ENCODE peak calls at places on chromosomes 1 and 21, in five cellular contexts. I, M, F, V and L are unnamed samples.

GRCh38 chr1:229092377-229093257 is 178.3 kb upstream of the RAB4A start:
- DNase-seq in I (no peak), M (no peak), F (no peak), V (no peak), L (no peak)

GRCh38 chr21:14725219-14725618 is 179.1 kb upstream of the SAMSN1 start:
- DNase-seq in I (no peak), M (no peak), F (no peak), V (no peak), L (no peak)

GRCh38 chr1:186271032-186271431 is 104.0 kb downstream of the TPR start:
- DNase-seq in I (no peak), M (no peak), F (no peak), V (no peak), L (no peak)

GRCh38 chr1:185939142-185939541 is 205.0 kb downstream of the HMCN1 start:
- DNase-seq in I (no peak), M (no peak), F (no peak), V (no peak), L (no peak)

GRCh38 chr1:29249951-29250581 is 13.7 kb downstream of the PTPRU start:
- DNase-seq in I (no peak), M (no peak), F (no peak), V (no peak), L (no peak)

GRCh38 chr1:151282883-151283725 is 1.0 kb downstream of the ZNF687 start:
- DNase-seq in I (no peak), M (peak; percentile 43), F (peak; percentile 35), V (peak; percentile 17), L (peak; percentile 53)

GRCh38 chr1:234709473-234710279 is 99.7 kb upstream of the IRF2BP2 start:
- DNase-seq in I (no peak), M (no peak), F (no peak), V (no peak), L (no peak)

GRCh38 chr1:87506147-87506546 is 177.5 kb downstream of the LMO4 start:
- DNase-seq in I (no peak), M (no peak), F (no peak), V (no peak), L (no peak)

GRCh38 chr1:40692429-40692905 is 963 bp downstream of the NFYC start:
- DNase-seq in I (no peak), M (no peak), F (no peak), V (peak; percentile 25), L (peak; percentile 18)

GRCh38 chr1:11478571-11479374 is at the start of gene DISP3:
- DNase-seq in I (peak; percentile 56), M (peak; percentile 43), F (peak; percentile 43), V (no peak), L (peak; percentile 82)

GRCh38 chr1:117631761-117632160 is 25.9 kb downstream of the TENT5C start:
- DNase-seq in I (no peak), M (no peak), F (no peak), V (no peak), L (no peak)

GRCh38 chr1:28236656-28237331 is 870 bp downstream of the ATP5IF1 start:
- DNase-seq in I (no peak), M (no peak), F (no peak), V (no peak), L (no peak)

GRCh38 chr1:223175032-223175431 is 32.0 kb upstream of the TLR5 start:
- DNase-seq in I (no peak), M (no peak), F (no peak), V (peak; percentile 15), L (peak; percentile 42)

GRCh38 chr1:155184835-155185782 is 11.5 kb downstream of the TRIM46 start:
- DNase-seq in I (no peak), M (peak; percentile 56), F (no peak), V (no peak), L (peak; percentile 52)

GRCh38 chr1:203650012-203650836 is 23.6 kb downstream of the ATP2B4 start:
- DNase-seq in I (peak; percentile 59), M (peak; percentile 71), F (peak; percentile 65), V (no peak), L (peak; percentile 86)

GRCh38 chr1:196181594-196181878 is 426.7 kb downstream of the KCNT2 start:
- DNase-seq in I (no peak), M (no peak), F (no peak), V (no peak), L (no peak)

GRCh38 chr1:174080819-174081218 is 58.7 kb upstream of the RC3H1 start:
- DNase-seq in I (no peak), M (peak; percentile 13), F (no peak), V (no peak), L (no peak)

GRCh38 chr1:20719871-20720620 is 2.2 kb upstream of the KIF17 start:
- DNase-seq in I (no peak), M (no peak), F (no peak), V (no peak), L (no peak)

GRCh38 chr1:92210701-92211100 is 7.0 kb upstream of the C1orf146 start:
- DNase-seq in I (no peak), M (no peak), F (no peak), V (no peak), L (no peak)

GRCh38 chr1:32349211-32349708 is 13.0 kb downstream of the FAM229A start:
- DNase-seq in I (no peak), M (no peak), F (peak; percentile 56), V (no peak), L (no peak)

GRCh38 chr1:228766788-228767187 is 31.5 kb downstream of the RHOU start:
- DNase-seq in I (no peak), M (no peak), F (no peak), V (no peak), L (no peak)

GRCh38 chr21:35375115-35375514 is 326.0 kb upstream of the RUNX1 start:
- DNase-seq in I (no peak), M (no peak), F (peak; percentile 17), V (no peak), L (peak; percentile 17)

GRCh38 chr1:214280386-214281029 is 451 bp upstream of the SMYD2 start:
- DNase-seq in I (no peak), M (peak; percentile 29), F (peak; percentile 24), V (peak; percentile 27), L (peak; percentile 53)

GRCh38 chr1:182842265-182842664 is 3.1 kb downstream of the DHX9 start:
- DNase-seq in I (no peak), M (no peak), F (no peak), V (no peak), L (no peak)

GRCh38 chr1:163055531-163055930 is 13.6 kb upstream of the RGS4 start:
- DNase-seq in I (no peak), M (no peak), F (no peak), V (no peak), L (no peak)

GRCh38 chr1:149978547-149979023 is 31.9 kb downstream of the OTUD7B start:
- DNase-seq in I (no peak), M (peak; percentile 25), F (no peak), V (peak; percentile 13), L (peak; percentile 44)

GRCh38 chr1:18644013-18644399 is 13.4 kb downstream of the PAX7 start:
- DNase-seq in I (no peak), M (no peak), F (no peak), V (no peak), L (no peak)
- H3K27me3 ChIP-seq in I (peaks cover 68% of the 10 kb centered on the region), M (peaks cover 38% of the 10 kb centered on the region), F (peaks cover 93% of the 10 kb centered on the region), V (peaks cover 4% of the 10 kb centered on the region), L (peaks cover 98% of the 10 kb centered on the region)

GRCh38 chr1:84145051-84145450 is 980 bp downstream of the PRKACB start:
- DNase-seq in I (peak; percentile 10), M (no peak), F (no peak), V (no peak), L (no peak)
- H3K4me3 ChIP-seq in I (peak overlapping the region; percentile 65), M (no peak overlapping the region), F (peak overlapping the region; percentile 26), V (peak overlapping the region; percentile 27), L (no peak overlapping the region)

GRCh38 chr1:109642610-109643009 is 13.3 kb upstream of the GSTM4 start:
- DNase-seq in I (no peak), M (no peak), F (no peak), V (peak; percentile 2), L (no peak)

GRCh38 chr1:109644670-109645069 is 11.2 kb upstream of the GSTM4 start:
- DNase-seq in I (no peak), M (no peak), F (no peak), V (no peak), L (peak; percentile 74)

GRCh38 chr1:109641341-109641740 is 14.6 kb upstream of the GSTM4 start:
- DNase-seq in I (no peak), M (no peak), F (no peak), V (peak; percentile 2), L (no peak)

GRCh38 chr1:109640285-109640865 is 15.5 kb upstream of the GSTM4 start:
- DNase-seq in I (peak; percentile 83), M (peak; percentile 79), F (peak; percentile 86), V (peak; percentile 97), L (peak; percentile 81)

DNA sequence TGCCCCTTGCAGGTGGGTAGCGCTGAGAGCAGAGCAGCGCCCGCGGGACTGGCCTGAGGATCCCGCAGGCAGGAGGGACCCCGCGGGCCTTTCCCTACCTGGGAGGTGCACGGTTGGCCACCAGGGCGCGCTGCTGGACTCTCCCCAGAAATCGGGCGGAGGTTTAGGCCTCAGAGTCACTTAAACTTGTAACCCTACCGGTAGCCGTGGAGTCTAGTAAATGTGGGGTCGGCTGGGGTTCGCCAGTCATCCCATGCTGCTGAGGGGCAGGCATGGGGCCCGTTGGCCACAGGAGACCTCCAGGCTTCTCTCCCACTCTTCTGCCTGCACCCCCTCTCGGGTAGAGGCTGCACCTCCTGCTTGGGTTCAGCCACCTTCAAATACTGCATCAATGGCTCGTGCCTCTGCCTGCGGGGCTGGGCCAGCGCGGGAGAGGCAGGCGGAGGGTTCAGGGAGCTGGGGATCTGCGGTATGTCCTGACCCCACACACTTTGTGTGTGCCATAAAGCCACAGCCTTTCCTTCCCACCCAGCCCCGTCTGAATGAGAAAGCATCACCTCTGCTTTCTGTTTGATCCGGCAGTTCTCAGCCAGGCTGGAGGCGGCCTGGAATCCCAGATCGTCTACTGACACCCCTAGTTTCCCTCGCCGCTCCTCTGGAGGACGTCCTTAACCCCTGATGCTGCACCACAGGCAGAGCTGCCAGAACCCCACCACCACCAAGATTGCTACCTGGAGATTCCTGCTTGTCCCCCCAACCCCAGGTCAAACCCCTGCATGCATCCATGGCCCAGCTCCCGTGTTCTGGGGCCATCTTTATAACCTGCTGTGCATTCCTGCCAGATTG is 12.3 kb upstream of the GSTM4 start:
- DNase-seq in I (peak; percentile 80), M (peak; percentile 85), F (peak; percentile 85), V (peak; percentile 64), L (peak; percentile 90)
- TF ChIP-seq CTCF in I (peak; percentile 81), M (peak; percentile 96), F (peak; percentile 93), V (peak; percentile 70), L (peak; percentile 84)

GRCh38 chr1:24930703-24931480 is 816 bp upstream of the RUNX3 start:
- DNase-seq in I (no peak), M (no peak), F (no peak), V (no peak), L (no peak)

GRCh38 chr1:24928631-24929090 is 1.4 kb downstream of the RUNX3 start:
- DNase-seq in I (no peak), M (no peak), F (no peak), V (no peak), L (no peak)

GRCh38 chr1:24927886-24928630 is 2.0 kb downstream of the RUNX3 start:
- DNase-seq in I (no peak), M (no peak), F (no peak), V (no peak), L (no peak)

GRCh38 chr1:24929876-24930702 is at the start of gene RUNX3:
- DNase-seq in I (peak; percentile 92), M (no peak), F (peak; percentile 63), V (no peak), L (peak; percentile 45)

GRCh38 chr1:24929091-24929875 is 793 bp downstream of the RUNX3 start:
- DNase-seq in I (no peak), M (no peak), F (no peak), V (no peak), L (peak; percentile 30)
- H3K27me3 ChIP-seq in I (no peaks in the 10 kb centered on the region), M (peaks cover 22% of the 10 kb centered on the region), F (peaks cover 98% of the 10 kb centered on the region), V (peaks cover 10% of the 10 kb centered on the region), L (peaks cover 94% of the 10 kb centered on the region)